ENCODE peak calls at places on chromosome 16, in eight cellular contexts. D, L, G, P, C, T, U and B are unnamed samples.
A peak's percentile ranks its signal among the peaks of the same experiment; 100 is the strongest.

GRCh38 chr16:1245452-1246005 is 5.0 kb downstream of the TPSAB1 start:
- DNase-seq in L (no peak), P (no peak), U (no peak), C (no peak), T (no peak), D (no peak), G (no peak), B (no peak)

GRCh38 chr16:66932076-66932475 is 2.1 kb downstream of the CIAO2B start:
- DNase-seq in D (no peak), G (no peak), C (no peak), L (no peak), U (no peak), P (peak; percentile 28), T (no peak), B (no peak)

GRCh38 chr16:12583237-12583897 is 220.3 kb downstream of the CPPED1 start:
- DNase-seq in G (no peak), D (no peak), T (no peak), L (peak; percentile 33), P (no peak), U (no peak), C (peak; percentile 9), B (no peak)

GRCh38 chr16:11015607-11016006 is 71.2 kb downstream of the CLEC16A start:
- DNase-seq in L (no peak), C (no peak), U (no peak), T (no peak), G (no peak), P (no peak), D (no peak), B (no peak)

GRCh38 chr16:502179-502943 is 25.2 kb upstream of the CAPN15 start:
- DNase-seq in D (no peak), G (no peak), L (no peak), U (no peak), C (no peak), T (no peak), P (no peak), B (no peak)

GRCh38 chr16:23009075-23009474 is 140.2 kb downstream of the USP31 start:
- DNase-seq in G (no peak), P (no peak), C (no peak), T (no peak), L (no peak), U (no peak), D (no peak), B (no peak)

GRCh38 chr16:81693467-81694303 is 85.4 kb upstream of the PLCG2 start:
- DNase-seq in G (no peak), C (no peak), T (no peak), U (no peak), P (no peak), L (no peak), D (no peak), B (no peak)

GRCh38 chr16:14186007-14186953 is 115.2 kb downstream of the MRTFB start:
- DNase-seq in G (no peak), T (peak; percentile 38), C (no peak), L (peak; percentile 73), D (peak; percentile 70), P (no peak), U (no peak), B (no peak)

GRCh38 chr16:24041834-24042631 is 206.2 kb downstream of the PRKCB start:
- DNase-seq in L (peak; percentile 91), T (peak; percentile 69), C (no peak), P (peak; percentile 62), G (no peak), U (peak; percentile 67), D (peak; percentile 52), B (no peak)

GRCh38 chr16:55499951-55500350 is 8.9 kb upstream of the LPCAT2 start:
- DNase-seq in C (peak; percentile 44), T (no peak), U (no peak), G (no peak), P (no peak), D (peak; percentile 95), L (peak; percentile 20), B (no peak)

GRCh38 chr16:87616556-87616955 is 14.2 kb downstream of the JPH3 start:
- DNase-seq in G (no peak), C (no peak), D (no peak), U (no peak), T (no peak), L (no peak), P (no peak), B (no peak)

DNA sequence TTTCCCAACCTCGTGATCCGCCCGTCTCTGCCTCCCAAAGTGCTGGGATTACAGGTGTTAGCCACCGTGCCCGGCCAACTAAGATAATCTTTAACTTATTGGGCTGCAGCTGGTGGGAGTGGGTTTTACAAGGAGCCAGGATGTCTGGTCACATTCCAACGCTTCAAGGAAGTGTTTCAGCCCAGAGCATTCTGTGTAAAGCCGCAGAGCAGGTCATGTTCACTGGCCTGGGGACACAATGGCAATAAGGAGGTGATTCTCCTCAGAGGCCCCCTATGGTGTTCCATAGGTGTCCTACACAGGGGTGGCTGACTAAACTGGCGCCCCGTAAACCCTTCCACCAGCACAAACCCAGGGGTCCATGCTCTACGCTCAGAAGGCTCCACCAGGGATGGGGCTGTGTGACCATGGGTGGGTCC is 1.2 kb downstream of the QPRT start:
- DNase-seq in G (no peak), L (peak; percentile 61), P (no peak), T (no peak), D (no peak), C (no peak), U (no peak), B (no peak)
- H3K4me3 ChIP-seq in G (no peak overlapping the region), L (peak overlapping the region; percentile 86), P (no peak overlapping the region), T (peak overlapping the region; percentile 22), D (no peak overlapping the region), C (no peak overlapping the region), U (peak overlapping the region; percentile 45), B (no peak overlapping the region)

GRCh38 chr16:20507280-20507679 is 56.0 kb downstream of the ACSM2A start:
- DNase-seq in U (no peak), D (no peak), P (no peak), C (no peak), L (no peak), T (no peak), G (no peak), B (no peak)
- H3K9me3 ChIP-seq in U (no peaks in the 10 kb centered on the region), D (peaks cover 4% of the 10 kb centered on the region), P (peaks cover 4% of the 10 kb centered on the region), C (peaks cover 5% of the 10 kb centered on the region), L (peaks cover 57% of the 10 kb centered on the region), T (no peaks in the 10 kb centered on the region), G (peaks cover 7% of the 10 kb centered on the region), B (no peaks in the 10 kb centered on the region)

DNA sequence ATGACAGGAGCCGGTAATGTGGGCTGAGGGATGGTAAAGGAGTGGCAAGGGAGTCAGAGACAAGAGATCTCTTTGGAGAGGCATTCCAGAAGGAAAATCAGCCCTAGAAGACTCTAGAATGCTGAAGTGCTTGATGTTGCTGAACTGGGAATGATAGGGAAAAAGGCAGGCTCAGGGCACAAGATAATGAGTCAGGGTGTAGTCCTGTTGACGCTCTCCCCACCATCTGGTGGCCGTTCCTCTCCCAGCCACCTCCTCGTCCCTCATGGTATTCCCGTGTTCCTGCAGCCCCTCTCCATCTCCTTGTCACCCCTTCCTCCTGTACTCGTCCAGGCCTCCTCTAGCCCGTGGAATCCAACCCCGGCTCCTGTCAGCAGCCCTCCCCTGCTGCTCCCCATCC is 11.1 kb upstream of the ALDOA start:
- DNase-seq in L (no peak), P (no peak), G (no peak), C (no peak), U (no peak), D (no peak), T (no peak), B (no peak)
- H3K4me3 ChIP-seq in L (no peak overlapping the region), P (no peak overlapping the region), G (no peak overlapping the region), C (no peak overlapping the region), U (no peak overlapping the region), D (no peak overlapping the region), T (no peak overlapping the region), B (peak overlapping the region; percentile 79)

GRCh38 chr16:79786389-79786788 is 185.9 kb upstream of the MAF start:
- DNase-seq in G (no peak), L (no peak), P (no peak), T (no peak), D (no peak), U (no peak), C (no peak), B (no peak)
- H3K9me3 ChIP-seq in G (no peaks in the 10 kb centered on the region), L (no peaks in the 10 kb centered on the region), P (no peaks in the 10 kb centered on the region), T (no peaks in the 10 kb centered on the region), D (no peaks in the 10 kb centered on the region), U (no peaks in the 10 kb centered on the region), C (no peaks in the 10 kb centered on the region), B (no peaks in the 10 kb centered on the region)

GRCh38 chr16:56961851-56962281 is at the start of gene CETP:
- DNase-seq in P (no peak), L (no peak), C (no peak), T (no peak), U (no peak), D (no peak), G (no peak), B (no peak)
- H3K4me3 ChIP-seq in P (no peak within 1 kb of the TSS), L (no peak within 1 kb of the TSS), C (no peak within 1 kb of the TSS), T (peak within 1 kb of the TSS; percentile 61), U (no peak within 1 kb of the TSS), D (no peak within 1 kb of the TSS), G (no peak within 1 kb of the TSS), B (no peak within 1 kb of the TSS)

GRCh38 chr16:59993101-59993500 is 1259.0 kb upstream of the GOT2 start:
- DNase-seq in P (peak; percentile 65), D (no peak), T (no peak), C (no peak), L (peak; percentile 44), G (no peak), U (no peak), B (no peak)

GRCh38 chr16:59991171-59991570 is 1257.1 kb upstream of the GOT2 start:
- DNase-seq in D (no peak), G (no peak), L (no peak), C (no peak), U (no peak), T (no peak), P (no peak), B (no peak)

GRCh38 chr16:59988591-59988990 is 1254.5 kb upstream of the GOT2 start:
- DNase-seq in U (no peak), G (no peak), L (no peak), C (no peak), D (no peak), P (no peak), T (no peak), B (no peak)
- H3K9me3 ChIP-seq in U (peaks cover 4% of the 10 kb centered on the region), G (no peaks in the 10 kb centered on the region), L (peaks cover 24% of the 10 kb centered on the region), C (peaks cover 9% of the 10 kb centered on the region), D (peaks cover 5% of the 10 kb centered on the region), P (peaks cover 13% of the 10 kb centered on the region), T (no peaks in the 10 kb centered on the region), B (no peaks in the 10 kb centered on the region)

GRCh38 chr16:47944589-47944988 is 211.2 kb downstream of the ABCC12 start:
- DNase-seq in T (no peak), G (no peak), U (no peak), L (no peak), D (no peak), P (no peak), C (no peak), B (no peak)

GRCh38 chr16:47946077-47946476 is 209.7 kb downstream of the ABCC12 start:
- DNase-seq in L (no peak), C (no peak), G (no peak), T (no peak), D (no peak), P (no peak), U (no peak), B (no peak)

GRCh38 chr16:47940466-47940865 is 215.3 kb downstream of the ABCC12 start:
- DNase-seq in G (no peak), P (no peak), C (no peak), T (no peak), U (no peak), D (no peak), L (no peak), B (no peak)

GRCh38 chr16:47939690-47940089 is 216.1 kb downstream of the ABCC12 start:
- DNase-seq in P (no peak), C (no peak), L (no peak), U (no peak), G (no peak), T (no peak), D (no peak), B (no peak)

GRCh38 chr16:47943235-47943634 is 212.6 kb downstream of the ABCC12 start:
- DNase-seq in U (no peak), G (no peak), D (no peak), C (no peak), L (no peak), P (no peak), T (no peak), B (no peak)
- H3K4me3 ChIP-seq in U (no peak overlapping the region), G (no peak overlapping the region), D (no peak overlapping the region), C (no peak overlapping the region), L (no peak overlapping the region), P (no peak overlapping the region), T (no peak overlapping the region), B (no peak overlapping the region)